ENCODE peak calls at places on chromosome 16, in six cellular contexts. E, K, I, T, H and U are unnamed samples.

GRCh38 chr16:47043970-47044684 is 70.7 kb upstream of the DNAJA2 start:
- DNase-seq in K (no peak), H (peak; percentile 19), T (no peak), I (no peak), E (no peak), U (no peak)

GRCh38 chr16:64489449-64489848 is 632.4 kb downstream of the CDH11 start:
- DNase-seq in K (no peak), E (no peak), T (no peak), H (no peak), I (no peak), U (no peak)

GRCh38 chr16:74999208-74999682 is 421 bp downstream of the ZNRF1 start:
- DNase-seq in K (no peak), E (peak; percentile 30), T (peak; percentile 70), I (no peak), H (peak; percentile 50), U (peak; percentile 54)

GRCh38 chr16:19542138-19542821 is 13.2 kb upstream of the VPS35L start:
- DNase-seq in E (peak; percentile 49), I (no peak), H (no peak), K (no peak), T (no peak), U (no peak)

GRCh38 chr16:15502041-15502725 is 67.8 kb downstream of the BMERB1 start:
- DNase-seq in T (no peak), E (no peak), K (no peak), I (no peak), H (no peak), U (no peak)

GRCh38 chr16:57616871-57617270 is 11.6 kb upstream of the ADGRG1 start:
- DNase-seq in E (no peak), T (peak; percentile 34), I (no peak), K (no peak), H (no peak), U (no peak)

GRCh38 chr16:86198201-86199118 is 299.5 kb downstream of the IRF8 start:
- DNase-seq in H (no peak), K (no peak), E (no peak), I (peak; percentile 48), T (no peak), U (no peak)

GRCh38 chr16:69563605-69564580 is 1.9 kb upstream of the NFAT5 start:
- DNase-seq in E (peak; percentile 21), I (peak; percentile 92), H (no peak), T (no peak), K (peak; percentile 34), U (no peak)

GRCh38 chr16:1781758-1782407 is 488 bp downstream of the SPSB3 start:
- DNase-seq in H (peak; percentile 32), T (no peak), I (peak; percentile 53), E (no peak), K (no peak), U (no peak)

GRCh38 chr16:86824751-86825310 is 246.5 kb downstream of the FOXL1 start:
- DNase-seq in I (no peak), E (no peak), T (no peak), H (no peak), K (no peak), U (no peak)

GRCh38 chr16:31471241-31471874 is 594 bp upstream of the TGFB1I1 start:
- DNase-seq in K (no peak), I (peak; percentile 28), T (no peak), E (no peak), H (no peak), U (no peak)

GRCh38 chr16:58366247-58367031 is 25.8 kb upstream of the GINS3 start:
- DNase-seq in K (no peak), I (no peak), T (no peak), H (no peak), E (no peak), U (no peak)

GRCh38 chr16:67421030-67421429 is 4.8 kb upstream of the ZDHHC1 start:
- DNase-seq in E (no peak), K (no peak), H (no peak), I (no peak), T (no peak), U (no peak)

GRCh38 chr16:77784441-77785356 is 3.7 kb upstream of the VAT1L start:
- DNase-seq in K (no peak), H (no peak), T (no peak), E (peak; percentile 46), I (no peak), U (no peak)

GRCh38 chr16:66300501-66300900 is 66.0 kb upstream of the CDH5 start:
- DNase-seq in H (no peak), E (no peak), K (no peak), I (no peak), T (no peak), U (no peak)

GRCh38 chr16:17171250-17172143 is 299.3 kb downstream of the XYLT1 start:
- DNase-seq in E (no peak), I (no peak), T (no peak), H (no peak), K (no peak), U (no peak)

GRCh38 chr16:28494141-28494851 is at the start of gene APOBR:
- DNase-seq in K (peak; percentile 93), E (peak; percentile 78), H (no peak), T (peak; percentile 82), I (no peak), U (peak; percentile 78)

GRCh38 chr16:5065813-5066212 is at the start of gene C16orf89:
- DNase-seq in K (no peak), H (no peak), I (no peak), E (peak; percentile 19), T (peak; percentile 90), U (peak; percentile 81)

GRCh38 chr16:1996175-1996574 is 6.4 kb downstream of the SYNGR3 start:
- DNase-seq in T (no peak), H (no peak), E (no peak), K (no peak), I (no peak), U (no peak)

GRCh38 chr16:63458842-63459241 is 1422.6 kb upstream of the CDH8 start:
- DNase-seq in E (no peak), K (no peak), I (no peak), T (no peak), H (no peak), U (no peak)

GRCh38 chr16:87243383-87243964 is 73.7 kb downstream of the C16orf95 start:
- DNase-seq in T (no peak), E (no peak), K (no peak), I (no peak), H (no peak), U (no peak)

GRCh38 chr16:73565263-73565662 is 517.3 kb upstream of the ZFHX3 start:
- DNase-seq in T (no peak), E (no peak), K (no peak), I (peak; percentile 55), H (no peak), U (no peak)

GRCh38 chr16:67881557-67882220 is 3.0 kb upstream of the NRN1L start:
- DNase-seq in H (peak; percentile 53), T (no peak), E (no peak), I (no peak), K (no peak), U (no peak)

GRCh38 chr16:22373662-22374310 is 633 bp downstream of the CDR2 start:
- DNase-seq in K (peak; percentile 46), I (peak; percentile 77), T (peak; percentile 77), E (peak; percentile 66), H (peak; percentile 47), U (peak; percentile 67)

GRCh38 chr16:72021043-72021442 is 12.5 kb downstream of the DHODH start:
- DNase-seq in K (no peak), I (peak; percentile 65), T (no peak), E (no peak), H (no peak), U (no peak)
- TF ChIP-seq CTCF in K (no peak), I (peak; percentile 64), T (no peak), E (no peak), H (no peak), U (no peak)

DNA sequence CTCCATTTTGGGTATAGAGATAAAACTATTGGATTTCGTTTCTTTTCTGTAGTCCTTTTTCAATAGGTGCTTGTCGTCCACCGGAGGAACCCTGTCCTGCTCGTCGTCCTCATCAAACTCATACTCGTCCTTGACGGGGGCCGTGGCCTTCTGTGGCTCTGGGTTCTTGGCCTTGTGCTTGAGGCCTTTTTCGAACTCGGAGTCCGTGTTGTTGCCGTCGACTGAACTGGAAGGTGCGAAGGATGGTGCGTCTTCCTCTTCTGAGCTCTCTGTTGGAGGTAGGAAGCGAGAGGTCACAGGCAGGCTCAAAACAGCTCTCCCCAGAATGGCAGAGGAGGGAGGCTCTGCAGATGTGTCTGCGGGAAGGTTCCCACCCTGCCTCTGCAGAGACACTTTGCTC is 67.9 kb downstream of the ZNF778 start:
- DNase-seq in H (no peak), I (no peak), T (no peak), K (no peak), E (no peak), U (no peak)
- H3K36me3 ChIP-seq in H (peaks cover 63% of the 10 kb centered on the region), I (no peaks in the 10 kb centered on the region), T (peaks cover 81% of the 10 kb centered on the region), K (peaks cover 3% of the 10 kb centered on the region), E (no peaks in the 10 kb centered on the region), U (peaks cover 87% of the 10 kb centered on the region)

DNA sequence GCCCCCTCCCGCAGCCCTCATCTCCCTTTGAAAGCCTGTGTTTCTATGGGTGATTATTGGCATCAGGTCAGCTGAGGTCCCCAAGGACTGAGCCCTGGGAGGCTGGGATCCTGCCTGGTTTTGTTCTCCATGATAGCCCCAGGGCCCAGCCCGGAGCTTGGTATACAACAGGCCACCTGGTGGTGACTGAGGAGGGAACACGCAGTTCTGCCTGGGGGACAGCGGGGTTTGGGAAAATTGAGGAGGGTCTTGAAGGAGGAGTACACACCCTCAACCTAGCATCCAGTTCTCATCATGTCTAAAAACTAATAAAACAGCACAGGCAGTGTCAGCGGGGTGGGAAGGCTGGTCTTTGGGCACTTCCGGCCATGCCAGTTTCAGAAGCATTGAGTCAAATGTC is 335.1 kb downstream of the CPPED1 start:
- DNase-seq in E (no peak), I (peak; percentile 54), K (no peak), T (no peak), H (no peak), U (no peak)
- TF ChIP-seq CTCF in E (no peak), I (peak; percentile 48), K (no peak), T (no peak), H (no peak), U (no peak)

GRCh38 chr16:9380221-9380620 is 288.8 kb downstream of the HAPSTR1 start:
- DNase-seq in T (no peak), E (no peak), I (no peak), H (no peak), K (no peak), U (no peak)

GRCh38 chr16:9381908-9382307 is 290.5 kb downstream of the HAPSTR1 start:
- DNase-seq in H (no peak), T (no peak), I (no peak), E (no peak), K (no peak), U (no peak)

GRCh38 chr16:9381399-9381798 is 290.0 kb downstream of the HAPSTR1 start:
- DNase-seq in I (no peak), H (no peak), E (no peak), K (no peak), T (no peak), U (no peak)

GRCh38 chr16:9383281-9383680 is 291.8 kb downstream of the HAPSTR1 start:
- DNase-seq in E (no peak), H (no peak), K (no peak), T (no peak), I (no peak), U (no peak)

GRCh38 chr16:9378876-9379275 is 287.4 kb downstream of the HAPSTR1 start:
- DNase-seq in T (no peak), K (no peak), I (no peak), H (no peak), E (no peak), U (no peak)
- H3K36me3 ChIP-seq in T (no peaks in the 10 kb centered on the region), K (no peaks in the 10 kb centered on the region), I (no peaks in the 10 kb centered on the region), H (no peaks in the 10 kb centered on the region), E (no peaks in the 10 kb centered on the region), U (no peaks in the 10 kb centered on the region)

GRCh38 chr16:81879625-81880024 is 100.5 kb downstream of the PLCG2 start:
- DNase-seq in I (peak; percentile 16), T (no peak), K (no peak), E (no peak), H (no peak), U (no peak)
- TF ChIP-seq CTCF in I (peak; percentile 50), T (peak; percentile 25), K (no peak), E (no peak), H (no peak), U (peak; percentile 21)